ENCODE peak calls at places on chromosomes 16 and 17, in nine cellular contexts. B is cerebellar nuclear complex, E is DND-41, G is posterior cingulate gyrus, A is neural crest cell, R is GM10248, L is NCI-H2107, Q is anterior cingulate cortex, I is B cell. K is an unnamed sample.

GRCh38 chr17:58343131-58343530 is 8.9 kb downstream of the SUPT4H1 start:
- DNase-seq in L (no peak), A (no peak), E (no peak), Q (no peak), R (no peak), I (no peak), B (no peak), G (no peak), K (no peak)

GRCh38 chr16:14501331-14502255 is 128.5 kb downstream of the PARN start:
- DNase-seq in A (no peak), L (peak), R (no peak), Q (peak), B (peak), E (no peak), G (peak), I (no peak), K (peak)

GRCh38 chr17:76417499-76418143 is 33.2 kb downstream of the SPHK1 start:
- DNase-seq in L (no peak), B (no peak), I (no peak), G (no peak), Q (no peak), A (no peak), R (no peak), E (no peak), K (peak)

GRCh38 chr16:69482410-69482951 is 58.1 kb downstream of the CYB5B start:
- DNase-seq in B (no peak), R (no peak), E (no peak), A (no peak), L (peak), I (no peak), Q (no peak), G (no peak), K (peak)

GRCh38 chr16:64615647-64616280 is 506.1 kb downstream of the CDH11 start:
- DNase-seq in E (no peak), B (no peak), L (no peak), R (no peak), Q (peak), G (no peak), A (no peak), I (no peak), K (no peak)

GRCh38 chr16:49355923-49356665 is 17.5 kb upstream of the C16orf78 start:
- DNase-seq in G (no peak), Q (no peak), I (no peak), R (no peak), B (no peak), E (no peak), L (no peak), A (no peak), K (peak)

GRCh38 chr17:20267459-20267842 is 199.9 kb downstream of the LGALS9B start:
- DNase-seq in G (no peak), I (no peak), B (no peak), L (no peak), E (peak), Q (no peak), R (no peak), A (no peak), K (no peak)

GRCh38 chr16:49461517-49461951 is 87.9 kb downstream of the C16orf78 start:
- DNase-seq in G (no peak), L (no peak), E (peak), A (no peak), R (no peak), I (no peak), B (no peak), Q (no peak), K (no peak)

GRCh38 chr16:84555418-84556196 is 51.1 kb upstream of the MEAK7 start:
- DNase-seq in E (no peak), G (peak), I (no peak), R (no peak), L (no peak), A (peak), Q (peak), B (no peak), K (no peak)

GRCh38 chr16:80703391-80704071 is 100.9 kb downstream of the CDYL2 start:
- DNase-seq in A (no peak), Q (no peak), E (no peak), I (no peak), L (no peak), G (no peak), R (no peak), B (no peak), K (no peak)

GRCh38 chr16:48236286-48236685 is 7.8 kb upstream of the LONP2 start:
- DNase-seq in Q (no peak), E (no peak), G (no peak), B (no peak), L (no peak), A (no peak), R (no peak), I (no peak), K (no peak)

GRCh38 chr16:528111-529011 is 849 bp downstream of the CAPN15 start:
- DNase-seq in G (no peak), B (no peak), L (no peak), Q (no peak), R (no peak), A (no peak), I (peak), E (peak), K (no peak)

GRCh38 chr17:77326636-77327035 is 185.9 kb downstream of the SEC14L1 start:
- DNase-seq in R (no peak), E (no peak), Q (no peak), L (no peak), I (no peak), G (no peak), A (no peak), B (no peak), K (peak)

GRCh38 chr16:49635591-49636581 is 220.0 kb downstream of the ZNF423 start:
- DNase-seq in L (no peak), E (no peak), B (no peak), R (no peak), A (no peak), G (no peak), Q (no peak), I (no peak), K (no peak)

GRCh38 chr17:76381633-76382304 is 2.6 kb upstream of the SPHK1 start:
- DNase-seq in I (no peak), L (no peak), B (no peak), Q (no peak), E (no peak), A (peak), R (no peak), G (no peak), K (no peak)

GRCh38 chr16:84246679-84247077 is 6.9 kb upstream of the KCNG4 start:
- DNase-seq in I (no peak), G (no peak), R (no peak), L (no peak), Q (no peak), B (no peak), E (no peak), A (no peak), K (no peak)

GRCh38 chr17:1554751-1555617 is 7.6 kb downstream of the PITPNA start:
- DNase-seq in Q (no peak), R (no peak), L (no peak), A (no peak), B (no peak), G (no peak), E (no peak), I (no peak), K (no peak)